ENCODE peak calls at places on chromosomes 2 and 18, in seven cellular contexts. T is dermis blood vessel endothelial cell; Y is Peyer's patch; N is progenitor cell of endocrine pancreas; B is psoas muscle; K is central memory CD4-positive, alpha-beta T cell; F is Kasumi-1. Z is an unnamed sample.

GRCh38 chr2:202096736-202097135 is 23.7 kb downstream of the KIAA2012 start:
- DNase-seq in T (peak; percentile 22), Y (no peak), N (no peak), B (no peak), K (no peak), F (no peak), Z (no peak)

GRCh38 chr2:158509928-158510797 is 53.4 kb downstream of the PKP4 start:
- DNase-seq in T (peak; percentile 23), Y (no peak), N (no peak), B (no peak), K (no peak), F (no peak), Z (no peak)

GRCh38 chr2:105313877-105314276 is 15.7 kb downstream of the TGFBRAP1 start:
- DNase-seq in T (no peak), Y (no peak), N (no peak), B (no peak), K (no peak), F (peak; percentile 77), Z (no peak)

GRCh38 chr2:186558512-186559276 is 31.2 kb upstream of the ITGAV start:
- DNase-seq in T (no peak), Y (no peak), N (no peak), B (no peak), K (no peak), F (no peak), Z (no peak)

GRCh38 chr2:25481381-25482310 is 139.9 kb upstream of the DNMT3A start:
- DNase-seq in T (no peak), Y (no peak), N (no peak), B (no peak), K (no peak), F (no peak), Z (no peak)

GRCh38 chr18:9629709-9630108 is 15.3 kb upstream of the PPP4R1 start:
- DNase-seq in T (no peak), Y (no peak), N (no peak), B (no peak), K (no peak), F (peak; percentile 72), Z (no peak)

GRCh38 chr2:22359020-22359672 is 1025.8 kb upstream of the KLHL29 start:
- DNase-seq in T (no peak), Y (no peak), N (no peak), B (no peak), K (no peak), F (no peak), Z (no peak)

GRCh38 chr2:190320696-190321095 is 1.1 kb upstream of the HIBCH start:
- DNase-seq in T (no peak), Y (no peak), N (no peak), B (no peak), K (no peak), F (no peak), Z (no peak)

Z was measured in aorta.